ENCODE peak calls at places on chromosomes 1 and 21, in four cellular contexts. Y, O, H and Q are unnamed samples.

GRCh38 chr21:20639026-20639425 is 359.2 kb upstream of the NCAM2 start:
- DNase-seq in Y (no peak), O (no peak), H (no peak), Q (no peak)

GRCh38 chr1:207797229-207797973 is 45.5 kb downstream of the CD46 start:
- DNase-seq in Y (peak; percentile 76), O (peak; percentile 38), H (peak; percentile 88), Q (peak; percentile 77)

GRCh38 chr1:172360511-172360910 is 60.0 kb upstream of the C1orf105 start:
- DNase-seq in Y (peak; percentile 93), O (no peak), H (no peak), Q (no peak)

GRCh38 chr1:90753556-90753955 is 36.5 kb upstream of the BARHL2 start:
- DNase-seq in Y (no peak), O (no peak), H (no peak), Q (no peak)

GRCh38 chr1:155003227-155003765 is 694 bp downstream of the ZBTB7B start:
- DNase-seq in Y (no peak), O (no peak), H (peak; percentile 64), Q (peak; percentile 59)

GRCh38 chr1:72431810-72432209 is 149.5 kb upstream of the NEGR1 start:
- DNase-seq in Y (no peak), O (no peak), H (no peak), Q (no peak)

GRCh38 chr1:228882785-228883450 is 147.6 kb downstream of the RHOU start:
- DNase-seq in Y (no peak), O (no peak), H (no peak), Q (no peak)

GRCh38 chr1:99751877-99752504 is 14.4 kb downstream of the FRRS1 start:
- DNase-seq in Y (no peak), O (peak; percentile 73), H (no peak), Q (no peak)

GRCh38 chr1:212430955-212431394 is 1.7 kb upstream of the NENF start:
- DNase-seq in Y (no peak), O (no peak), H (peak; percentile 71), Q (no peak)

GRCh38 chr1:47690341-47691244 is 252.7 kb downstream of the FOXD2 start:
- DNase-seq in Y (no peak), O (no peak), H (no peak), Q (no peak)

GRCh38 chr1:203152158-203153034 is 23.2 kb downstream of the MYBPH start:
- DNase-seq in Y (no peak), O (no peak), H (no peak), Q (no peak)

GRCh38 chr1:203150511-203151297 is 23.2 kb downstream of the ADORA1 start:
- DNase-seq in Y (no peak), O (no peak), H (no peak), Q (no peak)

GRCh38 chr1:203149188-203149840 is 21.8 kb downstream of the ADORA1 start:
- DNase-seq in Y (no peak), O (no peak), H (no peak), Q (no peak)

GRCh38 chr1:203153051-203153988 is 22.3 kb downstream of the MYBPH start:
- DNase-seq in Y (no peak), O (no peak), H (no peak), Q (no peak)

DNA sequence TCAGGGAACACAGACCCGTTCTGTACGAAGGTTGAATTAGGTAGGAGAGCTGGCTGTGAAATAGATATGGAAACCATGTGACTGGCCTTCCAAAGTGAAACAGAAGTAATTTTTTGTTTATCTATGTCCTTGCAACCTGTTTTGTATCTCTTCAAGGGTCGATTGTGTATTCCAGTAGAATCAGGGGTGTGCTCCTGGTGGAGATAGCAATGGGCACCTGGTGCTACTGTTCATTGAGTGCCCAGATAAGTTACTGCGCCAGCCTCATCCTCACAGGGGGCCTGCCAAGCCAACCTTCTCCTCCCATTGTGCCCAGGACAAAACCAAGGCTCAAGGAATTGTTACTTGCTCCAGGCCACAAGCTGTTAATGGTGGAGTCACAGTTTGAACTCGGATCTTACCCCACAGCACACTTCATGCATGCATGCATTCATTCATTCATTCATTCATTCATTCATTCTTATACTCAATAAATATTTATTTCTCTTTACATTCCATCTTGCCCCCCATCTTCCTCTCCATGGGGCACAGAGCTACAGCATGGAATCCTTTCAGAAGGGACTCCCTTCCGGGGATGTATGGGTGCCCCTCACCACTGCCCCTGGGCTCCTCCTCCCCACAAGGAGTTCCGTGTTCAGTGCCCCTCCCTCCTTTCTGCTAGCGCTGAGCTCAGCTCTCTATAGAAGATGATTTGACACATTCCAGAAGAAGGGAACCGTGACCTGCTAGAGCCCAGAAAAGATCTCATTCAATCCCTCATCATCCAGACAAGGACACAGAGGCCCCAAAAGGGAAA is 24.0 kb downstream of the ADORA1 start:
- DNase-seq in Y (no peak), O (no peak), H (no peak), Q (no peak)
- TF ChIP-seq RFX5 in Y (no peak), O (no peak), H (no peak), Q (no peak)

GRCh38 chr1:21511579-21512522 is 2.6 kb downstream of the ALPL start:
- DNase-seq in Y (no peak), O (no peak), H (no peak), Q (no peak)
- TF ChIP-seq MYC in Y (no peak), O (no peak), H (no peak), Q (no peak)

GRCh38 chr1:17643861-17644703 is 104.6 kb downstream of the ARHGEF10L start:
- DNase-seq in Y (no peak), O (no peak), H (no peak), Q (no peak)
- TF ChIP-seq RFX5 in Y (no peak), O (no peak), H (no peak), Q (no peak)

DNA sequence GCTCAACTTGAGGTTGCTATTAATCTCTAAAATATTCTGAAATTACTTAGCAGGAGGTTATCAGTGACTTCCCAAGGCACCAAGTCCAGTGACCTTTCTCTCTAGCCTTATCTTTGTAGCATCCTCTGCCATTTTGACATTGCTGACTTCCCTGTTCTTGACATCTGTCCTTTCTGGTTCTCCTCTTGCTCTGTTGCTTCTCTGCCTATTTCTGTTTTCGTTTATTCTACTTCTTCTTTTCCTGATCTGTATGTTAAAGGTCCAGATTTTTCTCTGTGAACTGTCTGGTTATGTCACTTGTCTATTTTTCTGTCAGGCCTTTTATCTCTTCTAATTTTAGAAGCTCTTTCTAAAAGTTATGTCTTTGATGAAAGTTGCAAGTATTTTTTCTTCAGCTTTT is 178.8 kb downstream of the VPS13D start:
- DNase-seq in Y (no peak), O (no peak), H (peak; percentile 84), Q (no peak)
- TF ChIP-seq MYC in Y (no peak), O (no peak), H (no peak), Q (no peak)

GRCh38 chr1:216086678-216087077 is 336.6 kb downstream of the USH2A start:
- DNase-seq in Y (no peak), O (no peak), H (no peak), Q (no peak)

GRCh38 chr1:216076751-216077150 is 346.5 kb downstream of the USH2A start:
- DNase-seq in Y (no peak), O (no peak), H (no peak), Q (no peak)

GRCh38 chr1:216081445-216081844 is 341.8 kb downstream of the USH2A start:
- DNase-seq in Y (peak; percentile 5), O (no peak), H (no peak), Q (no peak)
- TF ChIP-seq RFX5 in Y (no peak), O (no peak), H (no peak), Q (no peak)

DNA sequence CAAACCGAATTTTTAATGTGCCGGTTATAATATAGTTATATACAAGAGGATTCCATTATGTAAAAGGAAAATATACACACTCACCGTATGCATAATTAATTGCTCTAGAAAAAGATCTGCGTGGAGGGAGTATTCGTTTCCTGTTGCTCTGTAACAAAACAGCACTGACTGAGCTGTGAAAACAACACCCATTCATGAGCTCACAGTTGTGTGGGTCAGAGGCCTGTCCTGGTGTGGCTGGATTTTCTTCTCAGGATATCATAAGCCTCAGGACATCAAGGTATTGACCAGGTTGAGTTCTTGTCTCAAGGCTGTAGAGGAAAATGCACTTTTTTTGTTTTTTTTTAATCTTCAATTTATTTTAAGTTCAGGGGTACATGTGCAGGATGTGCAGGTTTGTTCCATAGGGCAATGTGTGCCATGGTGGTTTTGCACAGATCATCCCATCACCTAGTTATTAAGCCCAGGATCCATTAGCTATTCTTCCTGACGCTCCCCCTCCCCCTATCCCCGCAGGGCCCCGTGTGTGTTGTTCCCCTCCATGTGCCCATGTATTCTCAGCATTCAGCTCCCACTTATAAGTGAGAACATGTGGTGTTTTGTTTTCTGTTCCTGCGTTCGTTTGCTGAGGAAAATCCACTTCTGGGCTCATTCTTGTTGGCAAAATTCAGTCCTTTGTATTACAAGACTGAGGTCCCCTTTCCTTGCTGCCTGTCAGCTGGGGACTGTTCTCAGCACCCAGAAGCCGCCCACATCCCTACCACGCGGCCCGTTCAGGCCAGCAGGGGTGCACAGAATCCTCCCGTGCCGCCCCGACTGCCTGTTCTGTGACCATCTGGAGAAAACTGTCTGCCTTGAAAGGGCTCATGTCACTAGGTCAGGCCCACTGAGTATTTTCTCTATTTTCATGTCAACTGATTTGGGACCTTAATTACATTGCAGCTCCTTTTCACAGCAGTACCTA is 87.4 kb upstream of the ERRFI1 start:
- DNase-seq in Y (no peak), O (no peak), H (no peak), Q (no peak)
- TF ChIP-seq MYC in Y (no peak), O (no peak), H (no peak), Q (no peak)

DNA sequence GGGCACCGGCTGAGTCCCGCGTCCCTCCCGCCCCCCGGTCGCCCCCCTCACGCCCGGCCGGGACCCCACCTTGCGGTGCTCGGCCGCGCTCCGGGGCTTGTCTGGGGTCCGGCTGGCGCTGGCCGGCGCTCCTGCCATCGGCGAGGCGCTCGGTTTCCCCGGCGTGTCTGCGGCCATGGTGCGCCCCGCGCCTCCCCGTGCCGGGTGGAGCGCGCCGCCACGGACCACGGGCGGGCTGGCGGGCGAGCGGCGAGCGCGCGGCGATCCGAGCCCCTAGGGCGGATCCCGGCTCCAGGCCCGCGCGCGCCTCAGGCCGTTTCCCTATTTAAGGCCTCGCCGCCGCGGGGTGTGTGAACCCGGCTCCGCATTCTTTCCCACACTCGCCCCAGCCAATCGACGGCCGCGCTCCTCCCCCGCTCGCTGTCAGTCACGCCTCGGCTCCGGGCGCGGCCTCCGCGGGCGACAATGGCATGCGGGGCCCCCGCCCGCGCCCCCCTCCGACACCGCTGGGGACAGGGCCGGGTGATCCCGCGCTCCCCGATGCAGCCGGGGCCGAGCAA is at the start of gene HES4:
- DNase-seq in Y (peak; percentile 87), O (no peak), H (peak; percentile 98), Q (no peak)
- TF ChIP-seq RFX5 in Y (no peak), O (no peak), H (no peak), Q (no peak)

DNA sequence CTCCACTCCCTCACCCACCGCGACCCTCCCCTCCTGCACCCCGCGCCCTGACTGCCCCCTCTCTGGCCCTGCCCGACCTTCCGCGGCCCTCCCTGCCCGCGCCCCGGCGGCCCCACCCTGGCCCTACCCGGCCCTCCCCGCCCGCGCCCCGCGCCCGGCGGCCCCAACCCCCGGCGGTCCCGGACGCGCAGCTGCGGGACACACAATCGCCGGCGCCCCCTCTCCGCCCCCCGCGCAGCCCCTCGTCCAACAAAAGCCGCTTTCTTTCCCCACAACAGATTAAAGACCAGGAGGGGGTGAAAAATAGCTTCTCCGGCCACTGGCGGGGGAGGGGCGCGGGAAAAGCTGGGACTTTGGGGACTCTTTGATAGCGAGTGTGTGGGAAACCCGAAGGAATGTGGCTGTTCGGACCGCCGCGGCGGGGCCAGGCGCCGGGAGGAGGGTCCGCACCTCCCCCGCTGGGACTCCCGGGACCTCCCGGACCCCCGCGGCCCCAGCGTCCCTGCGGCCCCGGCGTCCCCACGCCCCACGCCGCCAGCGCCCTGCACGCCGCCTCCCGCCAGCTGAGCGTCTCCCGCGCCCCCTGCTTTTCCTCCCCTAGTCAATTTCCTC is 8.8 kb upstream of the ID3 start:
- DNase-seq in Y (no peak), O (no peak), H (no peak), Q (no peak)
- TF ChIP-seq MYC in Y (no peak), O (no peak), H (no peak), Q (no peak)